ENCODE peak calls at places on chromosomes 1 and 21, in five cellular contexts. C, Q, M, K and B are unnamed samples.

GRCh38 chr1:45297604-45298356 is 28.9 kb upstream of the HPDL start:
- DNase-seq in C (no peak), Q (no peak), M (no peak), K (no peak), B (no peak)

GRCh38 chr21:31777857-31778256 is 45.9 kb upstream of the SCAF4 start:
- DNase-seq in C (no peak), Q (peak; percentile 25), M (no peak), K (no peak), B (no peak)

GRCh38 chr1:163974120-163974519 is 584.9 kb upstream of the PBX1 start:
- DNase-seq in C (no peak), Q (no peak), M (no peak), K (no peak), B (no peak)

GRCh38 chr1:41108696-41109284 is 87.3 kb upstream of the SLFNL1 start:
- DNase-seq in C (no peak), Q (no peak), M (no peak), K (no peak), B (no peak)

GRCh38 chr1:202004711-202005110 is 5.7 kb upstream of the ELF3 start:
- DNase-seq in C (no peak), Q (no peak), M (no peak), K (no peak), B (peak; percentile 41)

GRCh38 chr21:23247334-23247733 is 2249.1 kb downstream of the NCAM2 start:
- DNase-seq in C (no peak), Q (no peak), M (no peak), K (peak; percentile 12), B (no peak)

GRCh38 chr21:45282283-45283018 is 5.2 kb downstream of the POFUT2 start:
- DNase-seq in C (peak; percentile 3), Q (no peak), M (no peak), K (no peak), B (peak; percentile 46)

GRCh38 chr1:242784074-242784473 is 259.6 kb upstream of the PLD5 start:
- DNase-seq in C (no peak), Q (no peak), M (no peak), K (no peak), B (no peak)

GRCh38 chr1:188425687-188426086 is 1596.9 kb downstream of the PLA2G4A start:
- DNase-seq in C (no peak), Q (no peak), M (no peak), K (no peak), B (no peak)

GRCh38 chr1:163258181-163258580 is 55.5 kb upstream of the RGS5 start:
- DNase-seq in C (no peak), Q (no peak), M (no peak), K (no peak), B (no peak)

GRCh38 chr1:206693029-206693428 is 8.3 kb downstream of the MAPKAPK2 start:
- DNase-seq in C (peak; percentile 87), Q (no peak), M (peak; percentile 70), K (no peak), B (no peak)

GRCh38 chr1:207672525-207673130 is 27.7 kb downstream of the CR1L start:
- DNase-seq in C (no peak), Q (peak; percentile 22), M (no peak), K (peak; percentile 92), B (no peak)

GRCh38 chr21:41664881-41665765 is 101.7 kb downstream of the RIPK4 start:
- DNase-seq in C (peak; percentile 30), Q (no peak), M (no peak), K (no peak), B (peak; percentile 62)

GRCh38 chr1:171841931-171842723 is 829 bp downstream of the DNM3 start:
- DNase-seq in C (peak; percentile 41), Q (peak; percentile 19), M (no peak), K (peak; percentile 64), B (no peak)

GRCh38 chr1:55718758-55719671 is 503.9 kb upstream of the USP24 start:
- DNase-seq in C (peak; percentile 75), Q (peak; percentile 31), M (peak; percentile 43), K (peak; percentile 11), B (no peak)

GRCh38 chr1:19582318-19582717 is 61.8 kb upstream of the NBL1 start:
- DNase-seq in C (no peak), Q (peak; percentile 89), M (peak; percentile 72), K (peak; percentile 87), B (peak; percentile 93)

GRCh38 chr1:40758578-40759343 is 24.8 kb upstream of the KCNQ4 start:
- DNase-seq in C (no peak), Q (no peak), M (no peak), K (no peak), B (no peak)

GRCh38 chr1:51421961-51422360 is 91.6 kb upstream of the TTC39A start:
- DNase-seq in C (no peak), Q (no peak), M (no peak), K (peak; percentile 93), B (no peak)

GRCh38 chr1:31811605-31812004 is 4.2 kb downstream of the SPOCD1 start:
- DNase-seq in C (no peak), Q (no peak), M (no peak), K (peak; percentile 91), B (peak; percentile 61)

GRCh38 chr1:117812868-117813511 is 116.4 kb downstream of the GDAP2 start:
- DNase-seq in C (no peak), Q (no peak), M (no peak), K (no peak), B (no peak)

GRCh38 chr1:7989762-7990428 is 28.4 kb downstream of the PARK7 start:
- DNase-seq in C (no peak), Q (no peak), M (no peak), K (no peak), B (no peak)

GRCh38 chr1:193140254-193140653 is 18.4 kb downstream of the CDC73 start:
- DNase-seq in C (no peak), Q (no peak), M (no peak), K (peak; percentile 18), B (no peak)

GRCh38 chr21:36162631-36163030 is 6.0 kb downstream of the DOP1B start:
- DNase-seq in C (no peak), Q (no peak), M (no peak), K (no peak), B (no peak)

GRCh38 chr21:27572681-27573080 is 605.8 kb upstream of the ADAMTS5 start:
- DNase-seq in C (no peak), Q (no peak), M (no peak), K (no peak), B (no peak)

GRCh38 chr1:43954036-43954435 is 7.3 kb downstream of the IPO13 start:
- DNase-seq in C (no peak), Q (no peak), M (no peak), K (no peak), B (no peak)

GRCh38 chr1:2784854-2785630 is 16.5 kb downstream of the TTC34 start:
- DNase-seq in C (no peak), Q (no peak), M (peak; percentile 8), K (no peak), B (peak; percentile 47)

GRCh38 chr1:87151500-87152421 is 176.9 kb upstream of the LMO4 start:
- DNase-seq in C (peak; percentile 71), Q (peak; percentile 58), M (peak; percentile 44), K (peak; percentile 90), B (peak; percentile 88)

GRCh38 chr1:76866566-76866965 is 714 bp upstream of the ST6GALNAC5 start:
- DNase-seq in C (no peak), Q (no peak), M (no peak), K (no peak), B (no peak)

GRCh38 chr1:12172042-12172851 is 5.5 kb downstream of the TNFRSF1B start:
- DNase-seq in C (no peak), Q (no peak), M (no peak), K (no peak), B (peak; percentile 85)

DNA sequence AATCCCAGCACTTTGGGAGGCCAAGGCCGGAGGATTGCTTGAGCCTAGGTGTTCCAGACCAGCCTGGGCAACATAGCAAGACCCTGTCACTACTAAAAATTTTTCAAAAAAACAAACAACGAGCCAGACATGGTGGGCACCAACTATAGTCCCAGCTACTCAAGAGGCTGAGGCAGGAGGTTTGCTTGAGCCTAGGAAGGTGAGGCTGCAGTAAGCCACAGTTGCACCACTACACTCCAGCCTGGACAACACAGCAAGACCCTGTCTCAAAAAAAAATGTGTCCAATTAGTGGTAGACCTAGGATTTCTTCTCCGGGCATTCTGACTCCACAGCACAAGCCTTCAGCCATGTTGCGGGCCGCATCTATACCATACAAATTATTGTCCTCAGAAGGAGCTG is 6.7 kb upstream of the IGSF8 start:
- DNase-seq in C (no peak), Q (no peak), M (no peak), K (no peak), B (no peak)
- H3K27ac ChIP-seq in C (no peak overlapping the region), Q (no peak overlapping the region), M (no peak overlapping the region), K (no peak overlapping the region), B (peak overlapping the region; percentile 31)

GRCh38 chr1:68231627-68232303 is 558 bp downstream of the WLS start:
- DNase-seq in C (peak; percentile 83), Q (peak; percentile 68), M (peak; percentile 74), K (peak; percentile 67), B (no peak)
- H3K4me3 ChIP-seq in C (peak overlapping the region; percentile 78), Q (peak overlapping the region; percentile 59), M (peak overlapping the region; percentile 78), K (peak overlapping the region; percentile 90), B (peak overlapping the region; percentile 48)

DNA sequence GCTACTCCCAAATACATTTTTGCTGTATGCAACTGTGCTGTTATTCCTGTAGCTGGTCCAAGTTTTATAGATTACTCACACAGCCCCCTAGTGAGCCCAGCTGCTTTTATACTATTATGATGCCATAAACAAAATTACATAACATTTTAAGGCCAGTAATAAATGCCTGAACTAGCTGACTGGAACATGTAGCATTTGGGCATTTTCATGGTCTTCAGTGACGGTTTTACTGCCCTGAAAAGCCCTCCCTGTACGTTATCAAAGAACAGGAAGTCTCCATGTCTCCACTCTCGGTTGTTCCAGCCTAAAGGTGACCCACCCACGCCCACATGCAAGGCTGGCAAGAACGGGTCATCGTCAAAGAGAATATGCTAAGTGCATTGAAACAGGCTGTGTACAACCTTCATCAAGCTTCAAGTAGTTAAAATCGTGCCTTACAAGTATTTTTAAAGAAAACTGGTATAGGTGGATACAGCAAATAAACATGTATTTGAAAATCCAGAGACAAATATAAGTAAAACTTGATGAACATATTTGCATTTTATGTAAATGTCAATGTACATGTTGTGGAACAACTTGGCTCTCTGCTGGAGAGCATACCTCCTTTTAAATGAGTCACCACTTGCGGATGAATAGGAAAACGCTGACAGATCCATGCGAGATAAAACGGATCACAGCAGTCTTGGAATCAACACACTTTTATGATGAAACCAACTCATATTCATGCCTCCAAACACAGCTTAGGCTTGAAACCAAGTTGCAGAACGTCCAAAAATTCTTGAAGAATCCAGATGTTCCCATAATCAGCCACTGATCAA is 520.5 kb downstream of the SMYD3 start:
- DNase-seq in C (no peak), Q (no peak), M (no peak), K (no peak), B (no peak)
- H3K27ac ChIP-seq in C (no peak overlapping the region), Q (no peak overlapping the region), M (no peak overlapping the region), K (no peak overlapping the region), B (no peak overlapping the region)

GRCh38 chr1:60886090-60886489 is 196.3 kb upstream of the NFIA start:
- DNase-seq in C (no peak), Q (no peak), M (no peak), K (no peak), B (no peak)
- H3K4me3 ChIP-seq in C (no peak overlapping the region), Q (no peak overlapping the region), M (no peak overlapping the region), K (no peak overlapping the region), B (no peak overlapping the region)

GRCh38 chr1:162251102-162251501 is 125.6 kb downstream of the SPATA46 start:
- DNase-seq in C (no peak), Q (no peak), M (no peak), K (no peak), B (no peak)
- H3K27ac ChIP-seq in C (no peak overlapping the region), Q (no peak overlapping the region), M (no peak overlapping the region), K (peak overlapping the region; percentile 58), B (no peak overlapping the region)